ENCODE peak calls at places on chromosomes 11 and 22, in ten cellular contexts. C is Panc1, H is OCI-LY7, S is lung, J is kidney, D is PC-9, K is fibroblast of lung, P is testis, V is adrenal gland, L is transverse colon. Z is an unnamed sample.

GRCh38 chr11:88555018-88555828 is 217.7 kb upstream of the CTSC start:
- DNase-seq in H (no peak), J (no peak), K (peak; percentile 99), V (peak; percentile 22), S (no peak), C (peak; percentile 93), D (peak; percentile 29), L (no peak), P (peak; percentile 66), Z (peak; percentile 95)

GRCh38 chr22:49643466-49643865 is 184.2 kb downstream of the BRD1 start:
- DNase-seq in H (no peak), D (no peak), V (no peak), S (no peak), J (no peak), L (no peak), C (no peak), K (no peak), P (no peak), Z (no peak)

GRCh38 chr11:35274909-35275807 is 136.2 kb downstream of the CD44 start:
- DNase-seq in L (peak; percentile 57), S (peak; percentile 76), J (no peak), H (no peak), P (peak; percentile 49), K (peak; percentile 33), V (peak; percentile 91), C (no peak), D (peak; percentile 45), Z (no peak)

GRCh38 chr11:69746780-69747742 is 28.1 kb downstream of the FGF4 start:
- DNase-seq in J (no peak), L (no peak), K (no peak), P (no peak), C (no peak), V (no peak), D (no peak), H (no peak), S (no peak), Z (no peak)

GRCh38 chr11:18615628-18616392 is 16.2 kb downstream of the MISFA start:
- DNase-seq in C (no peak), K (no peak), H (no peak), J (no peak), P (no peak), L (no peak), D (no peak), V (no peak), S (no peak), Z (no peak)

GRCh38 chr11:125952973-125953372 is 7.1 kb downstream of the VSIG10L2 start:
- DNase-seq in D (peak; percentile 20), V (no peak), L (peak; percentile 69), J (no peak), C (no peak), K (peak; percentile 38), H (no peak), S (no peak), P (peak; percentile 36), Z (peak; percentile 40)

GRCh38 chr11:78310500-78310909 is 107.1 kb downstream of the GAB2 start:
- DNase-seq in C (no peak), V (peak; percentile 86), H (no peak), L (peak; percentile 64), J (peak; percentile 84), D (no peak), S (no peak), K (peak; percentile 55), P (peak; percentile 67), Z (no peak)

GRCh38 chr11:10348650-10349280 is 43.9 kb downstream of the ADM start:
- DNase-seq in H (no peak), K (peak; percentile 84), J (no peak), C (no peak), S (no peak), P (no peak), L (no peak), D (peak; percentile 25), V (no peak), Z (no peak)

GRCh38 chr11:117705866-117706265 is 91.2 kb downstream of the DSCAML1 start:
- DNase-seq in J (no peak), C (no peak), K (no peak), L (no peak), D (no peak), P (no peak), H (no peak), V (no peak), S (no peak), Z (no peak)

GRCh38 chr11:117704416-117705150 is 92.4 kb downstream of the DSCAML1 start:
- DNase-seq in H (no peak), K (no peak), L (no peak), P (no peak), D (no peak), C (no peak), J (no peak), V (no peak), S (no peak), Z (no peak)

GRCh38 chr11:117701781-117702180 is 95.2 kb downstream of the DSCAML1 start:
- DNase-seq in S (no peak), D (no peak), L (no peak), V (no peak), H (no peak), P (no peak), J (no peak), K (no peak), C (no peak), Z (no peak)

GRCh38 chr11:117700551-117700950 is 96.5 kb downstream of the DSCAML1 start:
- DNase-seq in H (no peak), V (no peak), S (no peak), L (no peak), J (no peak), D (no peak), C (no peak), K (no peak), P (no peak), Z (no peak)

DNA sequence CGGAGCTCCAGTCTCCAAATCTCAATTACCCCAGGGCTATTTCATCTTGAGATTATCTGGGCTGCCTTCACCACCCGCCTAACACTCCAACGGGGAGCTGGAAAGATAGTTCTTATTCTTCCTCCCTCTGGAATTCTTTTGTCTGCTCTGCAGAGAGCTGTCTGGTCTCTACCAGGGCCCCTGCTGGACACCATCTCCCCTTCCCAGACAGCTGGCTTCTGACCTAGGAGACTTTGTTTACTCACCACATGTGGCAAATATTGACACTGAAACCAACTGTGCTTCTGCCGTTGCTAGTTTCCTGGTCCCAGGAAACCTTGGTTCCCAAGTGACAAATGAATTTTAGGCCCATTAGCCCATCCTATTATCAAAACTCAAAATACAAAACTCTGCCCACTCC is 93.8 kb downstream of the DSCAML1 start:
- DNase-seq in V (no peak), H (no peak), S (no peak), L (no peak), P (no peak), K (no peak), C (no peak), J (no peak), D (no peak), Z (no peak)
- TF ChIP-seq CTCF in V (no peak), H (no peak), S (no peak), L (no peak), P (no peak), K (no peak), C (no peak), J (no peak), D (no peak), Z (no peak)

GRCh38 chr22:24185001-24185500 is 3.8 kb downstream of the SUSD2 start:
- DNase-seq in P (no peak), H (no peak), L (no peak), C (no peak), S (no peak), K (no peak), V (no peak), J (peak; percentile 65), D (no peak), Z (no peak)

GRCh38 chr22:24186892-24187670 is 5.8 kb downstream of the SUSD2 start:
- DNase-seq in V (no peak), L (no peak), C (no peak), H (no peak), K (no peak), S (no peak), D (no peak), P (no peak), J (peak; percentile 69), Z (no peak)

GRCh38 chr22:24187731-24188644 is 6.7 kb downstream of the SUSD2 start:
- DNase-seq in C (no peak), L (no peak), K (no peak), P (no peak), V (no peak), D (no peak), H (no peak), J (peak; percentile 72), S (no peak), Z (no peak)

GRCh38 chr22:24185501-24186351 is 4.4 kb downstream of the SUSD2 start:
- DNase-seq in K (no peak), H (no peak), C (no peak), P (no peak), S (no peak), J (peak; percentile 68), V (no peak), L (no peak), D (no peak), Z (no peak)

GRCh38 chr22:24186352-24186740 is 5.1 kb downstream of the SUSD2 start:
- DNase-seq in S (no peak), L (no peak), D (no peak), C (no peak), K (no peak), H (no peak), P (no peak), V (no peak), J (peak; percentile 73), Z (no peak)
- H3K4me1 ChIP-seq in S (peaks cover 8% of the 10 kb centered on the region), L (peaks cover 14% of the 10 kb centered on the region), D (peaks cover 16% of the 10 kb centered on the region), C (peaks cover 16% of the 10 kb centered on the region), K (peaks cover 8% of the 10 kb centered on the region), H (no peaks in the 10 kb centered on the region), P (peaks cover 11% of the 10 kb centered on the region), V (no peaks in the 10 kb centered on the region), J (peaks cover 8% of the 10 kb centered on the region), Z (peaks cover 3% of the 10 kb centered on the region)

DNA sequence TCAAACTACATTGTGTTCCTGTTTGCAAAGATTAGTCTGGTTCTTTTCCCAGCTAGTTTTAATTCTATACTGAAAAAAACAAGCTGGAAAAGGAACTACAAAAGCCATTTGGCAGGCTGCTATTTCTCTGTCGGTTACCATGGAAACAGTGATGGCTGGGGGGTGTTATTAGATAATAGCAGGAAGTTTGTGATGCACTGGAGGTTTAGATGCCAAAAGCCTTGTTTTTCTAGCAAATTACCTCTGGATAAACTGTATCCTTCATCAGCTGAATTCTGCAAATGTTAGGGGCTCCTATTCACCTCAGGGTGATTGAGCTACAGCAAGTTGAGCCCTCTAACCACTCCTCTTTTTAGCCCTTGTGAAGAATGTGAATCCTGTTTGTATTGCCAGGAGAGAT is 25.2 kb downstream of the ALKBH3 start:
- DNase-seq in L (no peak), V (peak; percentile 35), S (no peak), D (no peak), J (no peak), P (peak; percentile 65), C (no peak), K (peak; percentile 39), H (no peak), Z (no peak)
- H3K27ac ChIP-seq in L (peak overlapping the region; percentile 41), V (no peak overlapping the region), S (peak overlapping the region; percentile 40), D (no peak overlapping the region), J (peak overlapping the region; percentile 71), P (no peak overlapping the region), C (no peak overlapping the region), K (no peak overlapping the region), H (no peak overlapping the region), Z (peak overlapping the region; percentile 85)

DNA sequence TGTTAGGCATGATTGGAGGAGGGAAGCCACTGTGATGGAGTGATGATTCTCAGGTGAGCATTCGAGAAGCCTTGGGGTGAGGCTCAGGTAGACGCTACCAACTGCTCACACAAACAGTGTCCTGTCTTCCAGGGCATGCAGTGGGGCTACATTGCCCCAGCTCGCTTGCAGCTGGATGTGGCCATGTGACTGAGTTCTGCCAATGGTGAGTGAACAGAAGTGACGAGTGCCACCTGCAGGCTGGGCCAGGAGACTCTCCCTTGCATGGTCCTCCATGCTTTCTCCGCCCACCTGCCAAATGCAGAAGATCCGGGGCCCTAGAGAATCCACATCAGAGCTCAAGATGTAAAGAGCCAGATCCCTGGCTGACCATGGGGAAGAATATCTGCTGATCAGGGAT is 195.9 kb downstream of the BCR start:
- DNase-seq in S (no peak), J (no peak), H (peak; percentile 50), K (no peak), L (peak; percentile 55), P (no peak), V (no peak), C (no peak), D (peak; percentile 17), Z (no peak)
- TF ChIP-seq CTCF in S (no peak), J (peak; percentile 38), H (peak; percentile 62), K (no peak), L (no peak), P (no peak), V (no peak), C (peak; percentile 43), D (peak; percentile 42), Z (peak; percentile 50)

Z was measured in foreskin keratinocyte.